ENCODE peak calls at places on chromosomes 1 and 21, in eight cellular contexts. One of them, this sample, is unnamed.

GRCh38 chr1:93908394-93909145 is 660 bp downstream of the GCLM start:
- DNase-seq in GM12878: no peak
- DNase-seq in HCT116: no peak
- DNase-seq in A549: peak; percentile 15
- DNase-seq in K562: peak; percentile 60
- DNase-seq in Panc1: no peak
- DNase-seq in GM23338: peak; percentile 73
- DNase-seq in HepG2: peak; percentile 43
- DNase-seq in this sample: no peak

GRCh38 chr1:34839526-34840305 is 19.8 kb downstream of the SMIM12 start:
- DNase-seq in GM12878: no peak
- DNase-seq in HCT116: no peak
- DNase-seq in A549: no peak
- DNase-seq in K562: no peak
- DNase-seq in Panc1: no peak
- DNase-seq in GM23338: no peak
- DNase-seq in HepG2: no peak
- DNase-seq in this sample: no peak

GRCh38 chr1:8598783-8599182 is 218.7 kb downstream of the RERE start:
- DNase-seq in GM12878: no peak
- DNase-seq in HCT116: no peak
- DNase-seq in A549: no peak
- DNase-seq in K562: no peak
- DNase-seq in Panc1: no peak
- DNase-seq in GM23338: no peak
- DNase-seq in HepG2: no peak
- DNase-seq in this sample: peak; percentile 21

GRCh38 chr1:201876148-201876547 is 12.6 kb upstream of the SHISA4 start:
- DNase-seq in GM12878: no peak
- DNase-seq in HCT116: no peak
- DNase-seq in A549: no peak
- DNase-seq in K562: peak; percentile 45
- DNase-seq in Panc1: no peak
- DNase-seq in GM23338: no peak
- DNase-seq in HepG2: no peak
- DNase-seq in this sample: no peak

GRCh38 chr1:201309420-201309819 is 26.1 kb downstream of the PKP1 start:
- DNase-seq in GM12878: no peak
- DNase-seq in HCT116: peak; percentile 39
- DNase-seq in A549: peak; percentile 48
- DNase-seq in K562: peak; percentile 85
- DNase-seq in Panc1: no peak
- DNase-seq in GM23338: peak; percentile 82
- DNase-seq in HepG2: peak; percentile 80
- DNase-seq in this sample: peak; percentile 90

GRCh38 chr1:202599669-202600431 is 110.4 kb downstream of the SYT2 start:
- DNase-seq in GM12878: no peak
- DNase-seq in HCT116: peak; percentile 34
- DNase-seq in A549: peak; percentile 82
- DNase-seq in K562: peak; percentile 76
- DNase-seq in Panc1: no peak
- DNase-seq in GM23338: peak; percentile 83
- DNase-seq in HepG2: peak; percentile 49
- DNase-seq in this sample: peak; percentile 80

GRCh38 chr1:63524166-63524565 is 841 bp downstream of the EFCAB7 start:
- DNase-seq in GM12878: no peak
- DNase-seq in HCT116: no peak
- DNase-seq in A549: peak; percentile 2
- DNase-seq in K562: no peak
- DNase-seq in Panc1: no peak
- DNase-seq in GM23338: no peak
- DNase-seq in HepG2: no peak
- DNase-seq in this sample: peak; percentile 4

GRCh38 chr1:154760469-154760933 is 109.6 kb downstream of the KCNN3 start:
- DNase-seq in GM12878: no peak
- DNase-seq in HCT116: peak; percentile 28
- DNase-seq in A549: peak; percentile 72
- DNase-seq in K562: peak; percentile 83
- DNase-seq in Panc1: no peak
- DNase-seq in GM23338: peak; percentile 84
- DNase-seq in HepG2: peak; percentile 17
- DNase-seq in this sample: peak; percentile 91

GRCh38 chr1:184545601-184546000 is 158.8 kb downstream of the C1orf21 start:
- DNase-seq in GM12878: no peak
- DNase-seq in HCT116: no peak
- DNase-seq in A549: no peak
- DNase-seq in K562: no peak
- DNase-seq in Panc1: no peak
- DNase-seq in GM23338: no peak
- DNase-seq in HepG2: no peak
- DNase-seq in this sample: no peak

GRCh38 chr1:90716243-90716551 is 905 bp downstream of the BARHL2 start:
- DNase-seq in GM12878: no peak
- DNase-seq in HCT116: no peak
- DNase-seq in A549: no peak
- DNase-seq in K562: no peak
- DNase-seq in Panc1: no peak
- DNase-seq in GM23338: peak; percentile 64
- DNase-seq in HepG2: no peak
- DNase-seq in this sample: no peak

GRCh38 chr1:90716552-90717355 is at the start of gene BARHL2:
- DNase-seq in GM12878: no peak
- DNase-seq in HCT116: no peak
- DNase-seq in A549: no peak
- DNase-seq in K562: no peak
- DNase-seq in Panc1: no peak
- DNase-seq in GM23338: peak; percentile 53
- DNase-seq in HepG2: no peak
- DNase-seq in this sample: no peak

GRCh38 chr1:90714521-90714951 is 2.6 kb downstream of the BARHL2 start:
- DNase-seq in GM12878: no peak
- DNase-seq in HCT116: no peak
- DNase-seq in A549: no peak
- DNase-seq in K562: no peak
- DNase-seq in Panc1: no peak
- DNase-seq in GM23338: peak; percentile 62
- DNase-seq in HepG2: no peak
- DNase-seq in this sample: no peak

GRCh38 chr1:90713741-90714509 is 3.2 kb downstream of the BARHL2 start:
- DNase-seq in GM12878: no peak
- DNase-seq in HCT116: no peak
- DNase-seq in A549: no peak
- DNase-seq in K562: no peak
- DNase-seq in Panc1: no peak
- DNase-seq in GM23338: peak; percentile 65
- DNase-seq in HepG2: no peak
- DNase-seq in this sample: no peak

GRCh38 chr1:90715334-90715733 is 1.8 kb downstream of the BARHL2 start:
- DNase-seq in GM12878: no peak
- DNase-seq in HCT116: no peak
- DNase-seq in A549: no peak
- DNase-seq in K562: no peak
- DNase-seq in Panc1: no peak
- DNase-seq in GM23338: no peak
- DNase-seq in HepG2: no peak
- DNase-seq in this sample: no peak
- H3K4me1 ChIP-seq in GM12878: no peaks in the 10 kb centered on the region
- H3K4me1 ChIP-seq in HCT116: no peaks in the 10 kb centered on the region
- H3K4me1 ChIP-seq in A549: no peaks in the 10 kb centered on the region
- H3K4me1 ChIP-seq in K562: peaks cover 41% of the 10 kb centered on the region
- H3K4me1 ChIP-seq in Panc1: no peaks in the 10 kb centered on the region
- H3K4me1 ChIP-seq in GM23338: peaks cover 74% of the 10 kb centered on the region
- H3K4me1 ChIP-seq in HepG2: no peaks in the 10 kb centered on the region
- H3K4me1 ChIP-seq in this sample: no peaks in the 10 kb centered on the region

GRCh38 chr1:26190373-26190987 is at the start of gene CATSPER4:
- DNase-seq in GM12878: no peak
- DNase-seq in HCT116: no peak
- DNase-seq in A549: peak; percentile 57
- DNase-seq in K562: peak; percentile 74
- DNase-seq in Panc1: no peak
- DNase-seq in GM23338: peak; percentile 96
- DNase-seq in HepG2: peak; percentile 54
- DNase-seq in this sample: no peak
- TF ChIP-seq REST in GM12878: no peak
- TF ChIP-seq REST in HCT116: no peak
- TF ChIP-seq REST in A549: no peak
- TF ChIP-seq REST in K562: no peak
- TF ChIP-seq REST in Panc1: no peak
- TF ChIP-seq REST in GM23338: no peak
- TF ChIP-seq REST in HepG2: no peak
- TF ChIP-seq REST in this sample: no peak

DNA sequence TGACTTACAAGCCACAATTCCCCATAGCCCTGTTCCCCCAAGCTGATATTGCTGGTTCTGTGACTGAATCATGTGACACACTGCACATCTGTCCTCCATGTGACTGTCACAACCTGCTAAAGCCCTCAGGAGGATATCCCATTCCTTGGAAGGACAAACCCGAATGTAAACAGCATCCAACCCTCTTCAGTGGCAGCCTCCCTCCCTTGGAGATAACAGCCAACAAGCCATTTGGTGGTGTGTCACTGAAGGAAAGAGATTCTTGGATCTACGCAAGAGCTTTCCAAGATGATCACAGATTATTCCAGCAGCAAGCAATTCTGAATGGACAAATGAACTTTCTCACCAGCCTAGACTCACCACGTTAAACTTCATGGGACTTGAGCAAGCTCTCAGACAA is 153.9 kb upstream of the TIAM1 start:
- DNase-seq in GM12878: no peak
- DNase-seq in HCT116: no peak
- DNase-seq in A549: no peak
- DNase-seq in K562: no peak
- DNase-seq in Panc1: no peak
- DNase-seq in GM23338: no peak
- DNase-seq in HepG2: no peak
- DNase-seq in this sample: no peak
- H3K4me1 ChIP-seq in GM12878: no peaks in the 10 kb centered on the region
- H3K4me1 ChIP-seq in HCT116: peaks cover 8% of the 10 kb centered on the region
- H3K4me1 ChIP-seq in A549: no peaks in the 10 kb centered on the region
- H3K4me1 ChIP-seq in K562: no peaks in the 10 kb centered on the region
- H3K4me1 ChIP-seq in Panc1: no peaks in the 10 kb centered on the region
- H3K4me1 ChIP-seq in GM23338: peaks cover 13% of the 10 kb centered on the region
- H3K4me1 ChIP-seq in HepG2: peaks cover 13% of the 10 kb centered on the region
- H3K4me1 ChIP-seq in this sample: no peaks in the 10 kb centered on the region

DNA sequence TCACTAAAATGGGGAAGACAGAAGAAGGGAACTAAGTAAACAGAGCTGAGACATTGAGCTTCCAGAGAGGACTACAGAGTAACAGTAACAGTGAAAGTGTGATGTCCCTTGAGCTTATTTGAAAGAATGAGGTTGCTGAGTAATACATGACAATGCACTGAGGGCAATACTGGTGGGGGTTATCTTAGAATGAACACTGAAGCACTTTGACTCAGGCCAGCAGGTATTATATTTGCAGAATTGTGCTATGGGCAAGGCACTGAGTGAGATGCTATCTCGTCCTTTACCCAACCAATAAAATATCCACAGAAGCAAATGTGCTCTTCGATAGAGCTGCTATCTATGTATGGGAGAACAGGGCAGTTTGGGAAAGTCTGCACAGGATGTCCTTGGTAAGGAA is 133.2 kb downstream of the DISP1 start:
- DNase-seq in GM12878: no peak
- DNase-seq in HCT116: no peak
- DNase-seq in A549: no peak
- DNase-seq in K562: no peak
- DNase-seq in Panc1: no peak
- DNase-seq in GM23338: no peak
- DNase-seq in HepG2: no peak
- DNase-seq in this sample: no peak
- TF ChIP-seq REST in GM12878: no peak
- TF ChIP-seq REST in HCT116: no peak
- TF ChIP-seq REST in A549: no peak
- TF ChIP-seq REST in K562: no peak
- TF ChIP-seq REST in Panc1: no peak
- TF ChIP-seq REST in GM23338: no peak
- TF ChIP-seq REST in HepG2: no peak
- TF ChIP-seq REST in this sample: no peak

DNA sequence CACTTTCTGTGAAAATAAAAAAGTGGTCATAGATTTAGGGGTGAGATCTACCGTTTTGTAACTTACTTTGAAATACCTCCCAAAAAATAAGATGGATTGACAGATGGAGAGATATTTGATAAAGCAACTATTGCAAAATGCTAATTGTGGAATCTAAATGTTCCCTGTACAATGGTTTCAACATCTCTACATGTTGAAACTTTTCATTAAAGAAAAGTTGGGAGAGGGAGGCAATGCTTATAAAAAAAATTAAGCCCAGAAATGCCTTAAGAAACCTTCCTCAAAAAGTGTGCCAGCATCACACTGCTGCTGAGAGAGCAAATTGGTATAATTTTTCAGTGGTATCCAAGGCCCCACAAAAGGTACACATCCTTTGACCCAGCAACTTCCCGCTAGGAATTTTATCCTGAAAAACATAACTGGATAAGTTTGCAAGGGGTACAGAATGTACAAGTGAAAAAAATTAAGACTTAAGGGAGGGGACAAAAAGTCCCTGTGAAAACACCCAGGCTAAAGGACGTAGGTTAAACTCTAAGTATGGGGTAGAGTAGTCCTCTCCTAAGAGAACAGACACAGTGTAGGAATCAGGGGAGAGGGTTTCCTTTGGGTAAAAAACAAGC is 84.3 kb downstream of the TGFBR3 start:
- DNase-seq in GM12878: no peak
- DNase-seq in HCT116: no peak
- DNase-seq in A549: no peak
- DNase-seq in K562: no peak
- DNase-seq in Panc1: no peak
- DNase-seq in GM23338: no peak
- DNase-seq in HepG2: no peak
- DNase-seq in this sample: no peak
- H3K4me1 ChIP-seq in GM12878: peaks cover 29% of the 10 kb centered on the region
- H3K4me1 ChIP-seq in HCT116: peaks cover 17% of the 10 kb centered on the region
- H3K4me1 ChIP-seq in A549: peaks cover 10% of the 10 kb centered on the region
- H3K4me1 ChIP-seq in K562: peaks cover 27% of the 10 kb centered on the region
- H3K4me1 ChIP-seq in Panc1: peaks cover 7% of the 10 kb centered on the region
- H3K4me1 ChIP-seq in GM23338: no peaks in the 10 kb centered on the region
- H3K4me1 ChIP-seq in HepG2: peaks cover 24% of the 10 kb centered on the region
- H3K4me1 ChIP-seq in this sample: no peaks in the 10 kb centered on the region

This sample was measured in SK-N-SH.